ENCODE peak calls at places on chromosomes 16 and 17, in six cellular contexts. One of them, this sample, is unnamed.

GRCh38 chr17:17844079-17844478 is 7.3 kb upstream of the SREBF1 start:
- DNase-seq in T-helper 17 cell: no peak
- DNase-seq in upper lobe of left lung: no peak
- DNase-seq in midbrain: no peak
- DNase-seq in stimulated activated CD4-positive, alpha-beta T cell treated with anti-CD3 and anti-CD28 coated beads, Interleukin-2, amount 100 ng/mL, for 24 hours: no peak
- DNase-seq in retinal pigment epithelial cell: no peak
- DNase-seq in this sample: no peak

GRCh38 chr16:23924138-23924537 is 88.4 kb downstream of the PRKCB start:
- DNase-seq in T-helper 17 cell: no peak
- DNase-seq in upper lobe of left lung: peak
- DNase-seq in midbrain: no peak
- DNase-seq in stimulated activated CD4-positive, alpha-beta T cell treated with anti-CD3 and anti-CD28 coated beads, Interleukin-2, amount 100 ng/mL, for 24 hours: no peak
- DNase-seq in retinal pigment epithelial cell: no peak
- DNase-seq in this sample: no peak

GRCh38 chr16:89241187-89242003 is 23.9 kb downstream of the ZNF778 start:
- DNase-seq in T-helper 17 cell: peak
- DNase-seq in upper lobe of left lung: peak
- DNase-seq in midbrain: peak
- DNase-seq in stimulated activated CD4-positive, alpha-beta T cell treated with anti-CD3 and anti-CD28 coated beads, Interleukin-2, amount 100 ng/mL, for 24 hours: peak
- DNase-seq in retinal pigment epithelial cell: no peak
- DNase-seq in this sample: peak

GRCh38 chr16:57000271-57001025 is 11.1 kb downstream of the NLRC5 start:
- DNase-seq in T-helper 17 cell: no peak
- DNase-seq in upper lobe of left lung: peak
- DNase-seq in midbrain: no peak
- DNase-seq in stimulated activated CD4-positive, alpha-beta T cell treated with anti-CD3 and anti-CD28 coated beads, Interleukin-2, amount 100 ng/mL, for 24 hours: peak
- DNase-seq in retinal pigment epithelial cell: no peak
- DNase-seq in this sample: peak

GRCh38 chr17:5892897-5893656 is 177.1 kb upstream of the WSCD1 start:
- DNase-seq in T-helper 17 cell: no peak
- DNase-seq in upper lobe of left lung: no peak
- DNase-seq in midbrain: peak
- DNase-seq in stimulated activated CD4-positive, alpha-beta T cell treated with anti-CD3 and anti-CD28 coated beads, Interleukin-2, amount 100 ng/mL, for 24 hours: no peak
- DNase-seq in retinal pigment epithelial cell: no peak
- DNase-seq in this sample: no peak

GRCh38 chr16:57755061-57755684 is 19.6 kb downstream of the KATNB1 start:
- DNase-seq in T-helper 17 cell: no peak
- DNase-seq in upper lobe of left lung: no peak
- DNase-seq in midbrain: no peak
- DNase-seq in stimulated activated CD4-positive, alpha-beta T cell treated with anti-CD3 and anti-CD28 coated beads, Interleukin-2, amount 100 ng/mL, for 24 hours: no peak
- DNase-seq in retinal pigment epithelial cell: no peak
- DNase-seq in this sample: no peak

GRCh38 chr16:709651-710499 is 4.3 kb upstream of the FBXL16 start:
- DNase-seq in T-helper 17 cell: no peak
- DNase-seq in upper lobe of left lung: no peak
- DNase-seq in midbrain: peak
- DNase-seq in stimulated activated CD4-positive, alpha-beta T cell treated with anti-CD3 and anti-CD28 coated beads, Interleukin-2, amount 100 ng/mL, for 24 hours: no peak
- DNase-seq in retinal pigment epithelial cell: no peak
- DNase-seq in this sample: no peak

GRCh38 chr16:23448392-23448791 is 4.6 kb downstream of the COG7 start:
- DNase-seq in T-helper 17 cell: no peak
- DNase-seq in upper lobe of left lung: no peak
- DNase-seq in midbrain: no peak
- DNase-seq in stimulated activated CD4-positive, alpha-beta T cell treated with anti-CD3 and anti-CD28 coated beads, Interleukin-2, amount 100 ng/mL, for 24 hours: no peak
- DNase-seq in retinal pigment epithelial cell: no peak
- DNase-seq in this sample: no peak

GRCh38 chr16:54397838-54398237 is 111.3 kb upstream of the IRX3 start:
- DNase-seq in T-helper 17 cell: no peak
- DNase-seq in upper lobe of left lung: no peak
- DNase-seq in midbrain: no peak
- DNase-seq in stimulated activated CD4-positive, alpha-beta T cell treated with anti-CD3 and anti-CD28 coated beads, Interleukin-2, amount 100 ng/mL, for 24 hours: no peak
- DNase-seq in retinal pigment epithelial cell: no peak
- DNase-seq in this sample: no peak

GRCh38 chr17:2695243-2695960 is 16.2 kb downstream of the CLUH start:
- DNase-seq in T-helper 17 cell: no peak
- DNase-seq in upper lobe of left lung: no peak
- DNase-seq in midbrain: no peak
- DNase-seq in stimulated activated CD4-positive, alpha-beta T cell treated with anti-CD3 and anti-CD28 coated beads, Interleukin-2, amount 100 ng/mL, for 24 hours: peak
- DNase-seq in retinal pigment epithelial cell: no peak
- DNase-seq in this sample: peak

GRCh38 chr17:45768000-45768399 is 16.1 kb upstream of the CRHR1 start:
- DNase-seq in T-helper 17 cell: no peak
- DNase-seq in upper lobe of left lung: no peak
- DNase-seq in midbrain: no peak
- DNase-seq in stimulated activated CD4-positive, alpha-beta T cell treated with anti-CD3 and anti-CD28 coated beads, Interleukin-2, amount 100 ng/mL, for 24 hours: no peak
- DNase-seq in retinal pigment epithelial cell: no peak
- DNase-seq in this sample: no peak

GRCh38 chr17:69609495-69610315 is 195.2 kb downstream of the MAP2K6 start:
- DNase-seq in T-helper 17 cell: no peak
- DNase-seq in upper lobe of left lung: no peak
- DNase-seq in midbrain: peak
- DNase-seq in stimulated activated CD4-positive, alpha-beta T cell treated with anti-CD3 and anti-CD28 coated beads, Interleukin-2, amount 100 ng/mL, for 24 hours: no peak
- DNase-seq in retinal pigment epithelial cell: no peak
- DNase-seq in this sample: no peak

GRCh38 chr17:4534515-4534914 is 20.7 kb downstream of the MYBBP1A start:
- DNase-seq in T-helper 17 cell: no peak
- DNase-seq in upper lobe of left lung: no peak
- DNase-seq in midbrain: peak
- DNase-seq in stimulated activated CD4-positive, alpha-beta T cell treated with anti-CD3 and anti-CD28 coated beads, Interleukin-2, amount 100 ng/mL, for 24 hours: no peak
- DNase-seq in retinal pigment epithelial cell: no peak
- DNase-seq in this sample: no peak

This sample was measured in activated CD8-positive, alpha-beta memory T cell treated with anti-CD3 and anti-CD28 coated beads for 24 hours.